ENCODE peak calls at places on chromosome 2, in seven cellular contexts. One of them, this sample, is unnamed.

GRCh38 chr2:174336403-174337336 is 1.9 kb downstream of the SP9 start:
- DNase-seq in HepG2: peak; percentile 38
- DNase-seq in SK-N-SH: peak; percentile 79
- DNase-seq in K562: peak; percentile 73
- DNase-seq in GM12878: no peak
- DNase-seq in GM12891: no peak
- DNase-seq in H1: peak; percentile 80
- DNase-seq in this sample: no peak

GRCh38 chr2:10309286-10309685 is 6.6 kb downstream of the HPCAL1 start:
- DNase-seq in GM12878: no peak
- DNase-seq in K562: no peak
- DNase-seq in SK-N-SH: no peak
- DNase-seq in HepG2: no peak
- DNase-seq in H1: no peak
- DNase-seq in GM12891: no peak
- DNase-seq in this sample: no peak

GRCh38 chr2:216109962-216110614 is 940 bp downstream of the XRCC5 start:
- DNase-seq in GM12878: no peak
- DNase-seq in K562: no peak
- DNase-seq in H1: no peak
- DNase-seq in SK-N-SH: no peak
- DNase-seq in HepG2: peak; percentile 46
- DNase-seq in GM12891: no peak
- DNase-seq in this sample: no peak

GRCh38 chr2:203399031-203399430 is 70.8 kb downstream of the ABI2 start:
- DNase-seq in HepG2: no peak
- DNase-seq in GM12878: no peak
- DNase-seq in SK-N-SH: no peak
- DNase-seq in K562: no peak
- DNase-seq in GM12891: no peak
- DNase-seq in H1: no peak
- DNase-seq in this sample: no peak

GRCh38 chr2:112141623-112142001 is 3.4 kb downstream of the FBLN7 start:
- DNase-seq in K562: no peak
- DNase-seq in GM12878: no peak
- DNase-seq in GM12891: no peak
- DNase-seq in SK-N-SH: no peak
- DNase-seq in HepG2: no peak
- DNase-seq in H1: no peak
- DNase-seq in this sample: no peak

GRCh38 chr2:105827351-105828096 is 82.8 kb downstream of the NCK2 start:
- DNase-seq in GM12878: no peak
- DNase-seq in HepG2: no peak
- DNase-seq in H1: no peak
- DNase-seq in GM12891: no peak
- DNase-seq in SK-N-SH: no peak
- DNase-seq in K562: no peak
- DNase-seq in this sample: no peak

GRCh38 chr2:79320871-79321270 is 161.3 kb upstream of the REG3A start:
- DNase-seq in H1: no peak
- DNase-seq in GM12878: no peak
- DNase-seq in GM12891: no peak
- DNase-seq in K562: no peak
- DNase-seq in SK-N-SH: no peak
- DNase-seq in HepG2: no peak
- DNase-seq in this sample: no peak

GRCh38 chr2:105085525-105085924 is 47.7 kb downstream of the MRPS9 start:
- DNase-seq in H1: no peak
- DNase-seq in SK-N-SH: no peak
- DNase-seq in GM12891: no peak
- DNase-seq in GM12878: no peak
- DNase-seq in K562: no peak
- DNase-seq in HepG2: no peak
- DNase-seq in this sample: no peak

GRCh38 chr2:100767224-100767653 is 52.7 kb upstream of the NPAS2 start:
- DNase-seq in K562: no peak
- DNase-seq in H1: no peak
- DNase-seq in SK-N-SH: no peak
- DNase-seq in GM12891: no peak
- DNase-seq in GM12878: no peak
- DNase-seq in HepG2: no peak
- DNase-seq in this sample: no peak

GRCh38 chr2:25409044-25409443 is 67.3 kb upstream of the DNMT3A start:
- DNase-seq in SK-N-SH: no peak
- DNase-seq in GM12878: no peak
- DNase-seq in GM12891: no peak
- DNase-seq in K562: no peak
- DNase-seq in H1: no peak
- DNase-seq in HepG2: no peak
- DNase-seq in this sample: no peak

GRCh38 chr2:43950383-43951008 is 45.3 kb downstream of the LRPPRC start:
- DNase-seq in K562: no peak
- DNase-seq in SK-N-SH: peak; percentile 37
- DNase-seq in GM12878: no peak
- DNase-seq in GM12891: no peak
- DNase-seq in H1: no peak
- DNase-seq in HepG2: peak; percentile 54
- DNase-seq in this sample: no peak

GRCh38 chr2:176769499-176770350 is 442.9 kb upstream of the HNRNPA3 start:
- DNase-seq in GM12878: no peak
- DNase-seq in SK-N-SH: no peak
- DNase-seq in GM12891: no peak
- DNase-seq in H1: no peak
- DNase-seq in K562: no peak
- DNase-seq in HepG2: no peak
- DNase-seq in this sample: no peak
- TF ChIP-seq TAF1 in GM12878: no peak
- TF ChIP-seq TAF1 in SK-N-SH: no peak
- TF ChIP-seq TAF1 in GM12891: no peak
- TF ChIP-seq TAF1 in H1: no peak
- TF ChIP-seq TAF1 in K562: no peak
- TF ChIP-seq TAF1 in HepG2: no peak
- TF ChIP-seq TAF1 in this sample: no peak

DNA sequence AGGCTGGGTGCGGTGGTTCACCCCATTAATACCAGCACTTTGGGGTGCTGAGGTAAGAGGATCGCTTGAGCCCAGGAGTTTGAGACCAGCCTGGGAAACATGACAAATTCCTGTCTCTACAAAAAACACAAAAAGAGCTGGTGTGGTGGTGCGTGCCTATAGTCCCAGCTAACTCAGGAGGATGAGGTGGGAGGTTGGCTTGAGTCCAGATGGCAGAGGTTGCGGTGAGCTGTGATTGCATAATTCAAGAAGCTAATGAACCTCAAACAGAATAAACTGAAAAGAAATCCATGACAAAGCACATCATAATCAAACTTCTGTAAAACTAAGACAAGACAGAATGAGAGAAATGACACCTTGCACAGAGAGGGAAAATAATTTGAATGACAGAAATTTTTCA is 54.8 kb downstream of the SEMA4F start:
- DNase-seq in GM12878: no peak
- DNase-seq in GM12891: no peak
- DNase-seq in HepG2: peak; percentile 35
- DNase-seq in K562: no peak
- DNase-seq in H1: no peak
- DNase-seq in SK-N-SH: no peak
- DNase-seq in this sample: no peak
- TF ChIP-seq POLR2AphosphoS5 in GM12878: no peak
- TF ChIP-seq POLR2AphosphoS5 in GM12891: no peak
- TF ChIP-seq POLR2AphosphoS5 in HepG2: no peak
- TF ChIP-seq POLR2AphosphoS5 in K562: no peak
- TF ChIP-seq POLR2AphosphoS5 in H1: no peak
- TF ChIP-seq POLR2AphosphoS5 in SK-N-SH: no peak
- TF ChIP-seq POLR2AphosphoS5 in this sample: no peak

GRCh38 chr2:102114290-102114721 is 28.2 kb upstream of the IL1R1 start:
- DNase-seq in GM12878: peak; percentile 33
- DNase-seq in SK-N-SH: no peak
- DNase-seq in GM12891: no peak
- DNase-seq in H1: no peak
- DNase-seq in K562: no peak
- DNase-seq in HepG2: peak; percentile 64
- DNase-seq in this sample: no peak
- TF ChIP-seq TAF1 in GM12878: no peak
- TF ChIP-seq TAF1 in SK-N-SH: no peak
- TF ChIP-seq TAF1 in GM12891: no peak
- TF ChIP-seq TAF1 in H1: no peak
- TF ChIP-seq TAF1 in K562: no peak
- TF ChIP-seq TAF1 in HepG2: no peak
- TF ChIP-seq TAF1 in this sample: no peak

GRCh38 chr2:129673234-129673633 is 306.2 kb upstream of the RAB6C start:
- DNase-seq in SK-N-SH: no peak
- DNase-seq in K562: no peak
- DNase-seq in GM12891: no peak
- DNase-seq in H1: no peak
- DNase-seq in HepG2: no peak
- DNase-seq in GM12878: no peak
- DNase-seq in this sample: no peak

GRCh38 chr2:129678751-129679150 is 300.7 kb upstream of the RAB6C start:
- DNase-seq in GM12891: no peak
- DNase-seq in SK-N-SH: no peak
- DNase-seq in K562: no peak
- DNase-seq in HepG2: no peak
- DNase-seq in H1: no peak
- DNase-seq in GM12878: no peak
- DNase-seq in this sample: no peak

DNA sequence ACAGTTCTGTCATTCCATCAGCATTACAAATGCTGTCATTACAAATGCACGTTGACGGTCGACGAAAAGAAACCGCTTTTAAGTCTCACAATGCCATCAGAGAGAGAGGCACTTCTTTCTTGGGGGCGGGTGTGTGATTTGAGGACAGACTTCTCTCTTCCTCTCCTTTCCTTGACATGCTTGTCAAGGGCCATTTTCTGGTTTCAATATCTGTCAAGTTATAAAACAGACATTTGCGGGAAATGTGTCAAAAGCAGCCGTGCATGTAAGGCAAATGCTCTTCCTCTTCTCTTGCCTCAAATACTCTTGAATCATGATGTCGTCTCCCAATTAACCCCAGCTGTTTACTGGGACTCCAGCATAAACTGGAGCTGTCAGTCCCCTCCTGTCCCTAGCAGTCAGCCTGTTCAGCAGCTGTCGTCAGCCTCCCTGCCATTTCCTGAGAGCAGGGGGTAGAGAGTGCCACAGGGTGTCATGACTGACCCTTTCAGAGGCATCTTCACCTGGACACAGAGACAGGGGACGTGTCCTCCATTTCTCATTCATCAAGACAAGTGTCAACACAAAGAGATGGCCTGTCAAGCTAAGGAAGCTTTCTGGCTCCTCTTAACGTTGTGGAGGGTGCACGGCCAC is 305.5 kb upstream of the RAB6C start:
- DNase-seq in H1: no peak
- DNase-seq in K562: no peak
- DNase-seq in HepG2: no peak
- DNase-seq in GM12878: peak; percentile 38
- DNase-seq in GM12891: no peak
- DNase-seq in SK-N-SH: no peak
- DNase-seq in this sample: no peak
- TF ChIP-seq POLR2AphosphoS5 in H1: no peak
- TF ChIP-seq POLR2AphosphoS5 in K562: no peak
- TF ChIP-seq POLR2AphosphoS5 in HepG2: no peak
- TF ChIP-seq POLR2AphosphoS5 in GM12878: no peak
- TF ChIP-seq POLR2AphosphoS5 in GM12891: no peak
- TF ChIP-seq POLR2AphosphoS5 in SK-N-SH: no peak
- TF ChIP-seq POLR2AphosphoS5 in this sample: no peak

GRCh38 chr2:143513081-143513480 is 383.9 kb downstream of the ARHGAP15 start:
- DNase-seq in K562: peak; percentile 25
- DNase-seq in GM12878: peak; percentile 5
- DNase-seq in GM12891: no peak
- DNase-seq in SK-N-SH: peak; percentile 27
- DNase-seq in HepG2: peak; percentile 16
- DNase-seq in H1: peak; percentile 53
- DNase-seq in this sample: no peak
- TF ChIP-seq TAF1 in K562: no peak
- TF ChIP-seq TAF1 in GM12878: no peak
- TF ChIP-seq TAF1 in GM12891: no peak
- TF ChIP-seq TAF1 in SK-N-SH: no peak
- TF ChIP-seq TAF1 in HepG2: no peak
- TF ChIP-seq TAF1 in H1: no peak
- TF ChIP-seq TAF1 in this sample: no peak

DNA sequence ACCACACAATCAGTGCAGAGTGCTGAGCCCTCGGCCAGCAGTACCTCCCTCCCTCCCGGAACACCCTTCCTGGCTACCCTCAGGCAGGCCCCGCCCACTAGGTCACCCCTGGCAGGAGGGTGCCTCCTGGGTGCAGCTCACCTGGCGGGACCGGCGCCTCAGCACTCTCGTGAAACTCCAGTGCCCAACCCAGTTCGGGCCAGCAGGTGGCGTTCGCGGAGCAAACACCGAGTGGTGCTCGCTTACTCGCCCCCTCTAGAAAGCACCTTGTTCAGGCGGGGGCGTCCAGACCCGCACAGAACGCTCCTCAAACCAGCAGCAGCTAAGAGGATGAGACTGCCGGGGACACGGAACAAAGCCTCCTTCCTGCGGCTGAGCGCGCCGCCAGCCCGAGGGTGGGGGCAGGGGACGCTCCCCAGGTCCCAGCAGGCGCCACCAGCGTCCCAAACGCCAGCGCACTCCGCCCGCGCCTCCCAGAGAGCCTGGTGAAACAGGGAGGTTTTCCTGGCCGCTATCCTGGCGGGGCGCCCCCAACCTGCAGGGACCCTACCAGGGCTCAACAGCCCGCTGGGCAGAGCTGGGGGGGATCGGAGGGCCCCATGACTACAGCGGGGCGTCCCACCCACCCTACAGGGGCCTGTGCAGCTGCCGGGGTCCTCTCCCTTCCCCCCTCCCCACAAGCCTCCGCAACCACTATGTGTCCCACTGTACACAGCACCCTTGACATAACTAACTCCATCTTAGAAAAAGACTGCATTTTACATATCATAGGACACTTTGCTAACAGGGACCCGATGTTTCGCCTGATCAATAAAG is 44.7 kb downstream of the MRPS5 start:
- DNase-seq in GM12878: no peak
- DNase-seq in K562: peak; percentile 75
- DNase-seq in HepG2: peak; percentile 70
- DNase-seq in H1: peak; percentile 93
- DNase-seq in SK-N-SH: peak; percentile 84
- DNase-seq in GM12891: peak; percentile 75
- DNase-seq in this sample: peak; percentile 79
- TF ChIP-seq POLR2AphosphoS5 in GM12878: no peak
- TF ChIP-seq POLR2AphosphoS5 in K562: no peak
- TF ChIP-seq POLR2AphosphoS5 in HepG2: no peak
- TF ChIP-seq POLR2AphosphoS5 in H1: no peak
- TF ChIP-seq POLR2AphosphoS5 in SK-N-SH: no peak
- TF ChIP-seq POLR2AphosphoS5 in GM12891: no peak
- TF ChIP-seq POLR2AphosphoS5 in this sample: no peak

This sample was measured in GM12892.